ENCODE peak calls at places on chromosomes 1 and 21, in ten cellular contexts. D is activated CD4-positive, alpha-beta T cell treated with anti-CD3 and anti-CD28 coated beads for 48 hours; P is nephron progenitor cell; X is A172; K is HT1080; Q is NCI-H1417; N is OCI-LY7; H is esophagus squamous epithelium; A is ovary; R is EL. T is an unnamed sample.

GRCh38 chr1:11453742-11454442 is 25.1 kb upstream of the DISP3 start:
- DNase-seq in K (no peak), Q (no peak), N (no peak), H (no peak), D (no peak), A (no peak), P (no peak), R (no peak), X (no peak), T (no peak)

GRCh38 chr1:19313636-19313959 is 1.5 kb downstream of the SLC66A1 start:
- DNase-seq in Q (no peak), X (no peak), P (no peak), K (no peak), A (no peak), N (no peak), R (no peak), D (no peak), H (no peak), T (no peak)

GRCh38 chr21:15028186-15028585 is 36.6 kb downstream of the NRIP1 start:
- DNase-seq in D (no peak), A (no peak), R (no peak), P (no peak), X (no peak), H (no peak), K (no peak), Q (no peak), N (no peak), T (no peak)

GRCh38 chr1:209652873-209653401 is 712 bp upstream of the LAMB3 start:
- DNase-seq in K (peak), H (no peak), Q (peak), D (peak), P (no peak), A (peak), X (peak), R (peak), N (no peak), T (peak)

GRCh38 chr1:171984850-171985485 is 143.7 kb downstream of the DNM3 start:
- DNase-seq in N (peak), H (no peak), D (no peak), R (peak), A (no peak), Q (peak), K (no peak), X (peak), P (peak), T (peak)

GRCh38 chr1:98733782-98734112 is 72.2 kb downstream of the SNX7 start:
- DNase-seq in H (no peak), N (no peak), P (no peak), R (no peak), D (no peak), X (no peak), Q (no peak), K (no peak), A (no peak), T (no peak)

GRCh38 chr1:81452693-81453344 is 347.9 kb upstream of the ADGRL2 start:
- DNase-seq in H (no peak), X (no peak), P (no peak), K (no peak), R (no peak), D (no peak), N (no peak), Q (no peak), A (no peak), T (no peak)

GRCh38 chr1:1084372-1085170 is 10.5 kb upstream of the RNF223 start:
- DNase-seq in D (no peak), R (no peak), A (peak), P (no peak), H (no peak), K (no peak), Q (no peak), N (no peak), X (no peak), T (no peak)

GRCh38 chr1:232548651-232549050 is 81.3 kb downstream of the SIPA1L2 start:
- DNase-seq in N (no peak), R (no peak), Q (no peak), D (no peak), X (no peak), H (no peak), K (no peak), A (peak), P (no peak), T (no peak)

GRCh38 chr1:225762444-225762843 is 15.2 kb upstream of the SRP9 start:
- DNase-seq in P (no peak), X (no peak), H (no peak), A (peak), Q (no peak), R (no peak), D (no peak), K (no peak), N (no peak), T (no peak)

GRCh38 chr1:89737985-89738510 is 82.8 kb upstream of the LRRC8D start:
- DNase-seq in N (no peak), P (no peak), A (no peak), D (no peak), Q (no peak), R (no peak), K (no peak), H (no peak), X (no peak), T (no peak)

GRCh38 chr1:206635983-206636354 is 633 bp downstream of the DYRK3 start:
- DNase-seq in D (no peak), K (peak), H (no peak), R (peak), N (peak), A (no peak), P (peak), Q (no peak), X (peak), T (peak)

GRCh38 chr1:162335126-162335525 is 41.5 kb downstream of the SPATA46 start:
- DNase-seq in D (no peak), X (no peak), A (no peak), R (no peak), Q (no peak), K (no peak), P (no peak), H (no peak), N (no peak), T (no peak)